ENCODE peak calls at places on chromosomes 13 and 19, in four cellular contexts. Z, X, W and J are unnamed samples.

GRCh38 chr19:29303035-29303706 is 90.2 kb upstream of the UQCRFS1 start:
- DNase-seq in Z (no peak), X (peak; percentile 7), W (no peak), J (no peak)

GRCh38 chr19:43469160-43469480 is 3.7 kb upstream of the LYPD3 start:
- DNase-seq in Z (no peak), X (no peak), W (no peak), J (no peak)

GRCh38 chr13:91621161-91621560 is 222.7 kb downstream of the GPC5 start:
- DNase-seq in Z (no peak), X (no peak), W (no peak), J (no peak)

GRCh38 chr19:21900401-21900800 is 64.4 kb upstream of the ZNF43 start:
- DNase-seq in Z (no peak), X (no peak), W (no peak), J (no peak)

GRCh38 chr19:2084993-2085720 is 11.0 kb downstream of the MOB3A start:
- DNase-seq in Z (no peak), X (peak; percentile 65), W (no peak), J (no peak)

GRCh38 chr13:97298816-97299215 is 76.7 kb downstream of the MBNL2 start:
- DNase-seq in Z (no peak), X (no peak), W (no peak), J (no peak)

GRCh38 chr13:54489359-54489758 is 1460.7 kb downstream of the OLFM4 start:
- DNase-seq in Z (no peak), X (no peak), W (no peak), J (no peak)

GRCh38 chr13:39676315-39676876 is 20.9 kb downstream of the COG6 start:
- DNase-seq in Z (peak; percentile 41), X (no peak), W (no peak), J (no peak)

GRCh38 chr19:2255112-2255845 is 938 bp downstream of the JSRP1 start:
- DNase-seq in Z (no peak), X (no peak), W (no peak), J (no peak)

GRCh38 chr13:49517461-49517860 is 21.7 kb downstream of the PHF11 start:
- DNase-seq in Z (no peak), X (no peak), W (no peak), J (no peak)

GRCh38 chr19:4284176-4284958 is 5.3 kb downstream of the SHD start:
- DNase-seq in Z (peak; percentile 84), X (no peak), W (no peak), J (peak; percentile 98)

GRCh38 chr19:49677232-49677881 is at the start of gene PRMT1:
- DNase-seq in Z (peak; percentile 76), X (no peak), W (no peak), J (peak; percentile 77)

GRCh38 chr19:805161-805561 is 7.9 kb downstream of the PTBP1 start:
- DNase-seq in Z (no peak), X (no peak), W (no peak), J (peak; percentile 32)

GRCh38 chr13:44331912-44332840 is 41.4 kb upstream of the SERP2 start:
- DNase-seq in Z (no peak), X (peak; percentile 77), W (peak; percentile 31), J (peak; percentile 12)

GRCh38 chr19:46213156-46213555 is 16.4 kb upstream of the IGFL1 start:
- DNase-seq in Z (peak; percentile 50), X (no peak), W (no peak), J (no peak)

GRCh38 chr19:14166448-14166847 is 30.1 kb upstream of the ASF1B start:
- DNase-seq in Z (no peak), X (no peak), W (no peak), J (no peak)